ENCODE peak calls at places on chromosomes 2 and 18, in four cellular contexts. P is stimulated activated CD8-positive, alpha-beta memory T cell treated with anti-CD3 and anti-CD28 coated beads, Interleukin-15, amount 100 ng/mL, for 4 hours; H is activated naive CD4-positive, alpha-beta T cell treated with anti-CD3 and anti-CD28 coated beads, Interleukin-2, amount 10 ng/mL, durations not matched to agents 7 days and 5 days; Y is RWPE2. F is an unnamed sample.

GRCh38 chr2:183038341-183039300 is at the start of gene NCKAP1:
- DNase-seq in P (peak), H (peak), Y (peak), F (peak)

GRCh38 chr2:235468978-235469694 is 24.7 kb upstream of the AGAP1 start:
- DNase-seq in P (no peak), H (no peak), Y (no peak), F (peak)

GRCh38 chr2:228318218-228318617 is 136.7 kb upstream of the SPHKAP start:
- DNase-seq in P (no peak), H (no peak), Y (no peak), F (no peak)

GRCh38 chr2:216799873-216800421 is 59.9 kb downstream of the TNP1 start:
- DNase-seq in P (no peak), H (no peak), Y (no peak), F (peak)

GRCh38 chr2:240469239-240469636 is 33.8 kb downstream of the GPC1 start:
- DNase-seq in P (no peak), H (no peak), Y (no peak), F (no peak)

GRCh38 chr2:216665240-216665639 is 30.1 kb downstream of the IGFBP5 start:
- DNase-seq in P (no peak), H (no peak), Y (peak), F (no peak)

GRCh38 chr2:171342014-171342413 is 91.8 kb downstream of the METTL8 start:
- DNase-seq in P (no peak), H (no peak), Y (no peak), F (no peak)

GRCh38 chr18:11387880-11388279 is 221.5 kb upstream of the SLC35G4 start:
- DNase-seq in P (no peak), H (no peak), Y (no peak), F (no peak)

GRCh38 chr18:23503038-23503966 is at the start of gene RMC1:
- DNase-seq in P (peak), H (peak), Y (peak), F (peak)

GRCh38 chr2:223530811-223531210 is 71.3 kb downstream of the SCG2 start:
- DNase-seq in P (no peak), H (no peak), Y (no peak), F (no peak)

GRCh38 chr2:54122939-54123338 is 7.5 kb downstream of the ACYP2 start:
- DNase-seq in P (no peak), H (no peak), Y (no peak), F (peak)

GRCh38 chr2:238250896-238251295 is 11.1 kb upstream of the HES6 start:
- DNase-seq in P (no peak), H (no peak), Y (no peak), F (no peak)

GRCh38 chr2:9278439-9278838 is 71.8 kb downstream of the ASAP2 start:
- DNase-seq in P (no peak), H (no peak), Y (no peak), F (no peak)

GRCh38 chr18:65279668-65280305 is 471.0 kb upstream of the CDH7 start:
- DNase-seq in P (no peak), H (no peak), Y (no peak), F (no peak)

GRCh38 chr2:4763009-4763408 is 929.2 kb upstream of the SOX11 start:
- DNase-seq in P (no peak), H (no peak), Y (no peak), F (no peak)

GRCh38 chr2:165203689-165204559 is at the start of gene SCN3A:
- DNase-seq in P (no peak), H (no peak), Y (no peak), F (no peak)

GRCh38 chr2:72147303-72147970 is at the start of gene CYP26B1:
- DNase-seq in P (no peak), H (peak), Y (peak), F (no peak)

GRCh38 chr2:27264753-27265535 is 2.1 kb upstream of the SLC30A3 start:
- DNase-seq in P (peak), H (peak), Y (no peak), F (peak)

GRCh38 chr2:29201979-29202378 is 86.8 kb downstream of the CLIP4 start:
- DNase-seq in P (no peak), H (no peak), Y (no peak), F (no peak)

GRCh38 chr2:190879474-190880373 is 897 bp upstream of the GLS start:
- DNase-seq in P (peak), H (peak), Y (no peak), F (no peak)

GRCh38 chr2:201890447-201890846 is 84.1 kb downstream of the CDK15 start:
- DNase-seq in P (no peak), H (no peak), Y (no peak), F (no peak)

GRCh38 chr2:128514555-128514955 is 195.9 kb upstream of the HS6ST1 start:
- DNase-seq in P (no peak), H (no peak), Y (no peak), F (no peak)

GRCh38 chr2:149908731-149909690 is 321.4 kb upstream of the MMADHC start:
- DNase-seq in P (no peak), H (no peak), Y (no peak), F (no peak)

GRCh38 chr2:164784376-164784775 is 57.2 kb downstream of the COBLL1 start:
- DNase-seq in P (no peak), H (no peak), Y (no peak), F (no peak)